ENCODE peak calls at places on chromosomes 5 and 9, in nine cellular contexts. Q, E, H, G, R, W, U, X and M are unnamed samples.

GRCh38 chr5:33854733-33855151 is 37.0 kb downstream of the ADAMTS12 start:
- DNase-seq in W (no peak), G (peak), X (no peak), E (peak), H (no peak), R (peak), U (peak), Q (no peak), M (no peak)

GRCh38 chr5:72465601-72466563 is 41.3 kb downstream of the ZNF366 start:
- DNase-seq in Q (no peak), H (peak), U (no peak), X (no peak), G (peak), E (peak), W (no peak), R (no peak), M (peak)

GRCh38 chr5:32581010-32581785 is 4.2 kb upstream of the SUB1 start:
- DNase-seq in H (no peak), W (no peak), U (no peak), R (no peak), Q (no peak), G (no peak), X (no peak), E (no peak), M (no peak)

GRCh38 chr9:81847181-81847915 is 80.9 kb upstream of the SPATA31D4 start:
- DNase-seq in Q (no peak), R (no peak), G (no peak), U (no peak), X (no peak), H (no peak), E (no peak), W (no peak), M (no peak)

GRCh38 chr9:97386265-97386633 is 25.6 kb upstream of the TDRD7 start:
- DNase-seq in U (no peak), G (no peak), Q (no peak), W (no peak), R (peak), H (no peak), E (no peak), X (no peak), M (peak)

GRCh38 chr5:1294839-1295649 is at the start of gene TERT:
- DNase-seq in Q (peak), R (no peak), X (no peak), E (no peak), W (peak), G (no peak), H (peak), U (no peak), M (peak)

GRCh38 chr5:58136416-58136815 is 323.5 kb downstream of the PLK2 start:
- DNase-seq in E (no peak), Q (no peak), W (no peak), H (no peak), X (no peak), U (no peak), R (no peak), G (no peak), M (no peak)

GRCh38 chr5:88254320-88254719 is 14.3 kb downstream of the TMEM161B start:
- DNase-seq in U (no peak), W (no peak), Q (no peak), G (no peak), E (no peak), X (no peak), H (no peak), R (no peak), M (no peak)

GRCh38 chr5:56190500-56190899 is 42.6 kb downstream of the ANKRD55 start:
- DNase-seq in Q (no peak), H (no peak), R (no peak), W (peak), E (peak), U (peak), G (peak), X (peak), M (no peak)

GRCh38 chr5:171639966-171640365 is 145.7 kb upstream of the SMIM23 start:
- DNase-seq in Q (no peak), R (no peak), X (no peak), H (no peak), W (no peak), E (peak), U (no peak), G (no peak), M (no peak)

GRCh38 chr5:139565411-139566305 is 4.5 kb downstream of the UBE2D2 start:
- DNase-seq in H (peak), Q (no peak), R (no peak), W (peak), U (peak), X (no peak), E (no peak), G (no peak), M (peak)

GRCh38 chr5:98656106-98656795 is 117.2 kb upstream of the RGMB start:
- DNase-seq in G (no peak), W (no peak), Q (no peak), U (no peak), X (no peak), E (peak), R (no peak), H (no peak), M (no peak)

GRCh38 chr9:34253460-34253837 is 74.6 kb downstream of the UBAP1 start:
- DNase-seq in Q (no peak), U (peak), H (no peak), G (peak), R (no peak), W (no peak), E (peak), X (peak), M (no peak)

GRCh38 chr9:5479994-5480694 is 29.8 kb downstream of the CD274 start:
- DNase-seq in G (no peak), E (no peak), X (no peak), H (peak), R (no peak), W (no peak), Q (no peak), U (no peak), M (peak)

GRCh38 chr5:59540366-59540765 is 353.2 kb downstream of the PDE4D start:
- DNase-seq in G (no peak), E (no peak), R (no peak), W (no peak), H (no peak), U (no peak), Q (no peak), X (no peak), M (no peak)

GRCh38 chr5:38515648-38516047 is 40.8 kb downstream of the LIFR start:
- DNase-seq in W (no peak), X (no peak), R (peak), E (peak), U (no peak), H (no peak), G (no peak), Q (no peak), M (no peak)

GRCh38 chr5:78537821-78538220 is 110.8 kb downstream of the LHFPL2 start:
- DNase-seq in U (no peak), G (no peak), X (no peak), R (peak), W (no peak), H (peak), E (peak), Q (peak), M (peak)

GRCh38 chr9:98228392-98229089 is 26.9 kb downstream of the TBC1D2 start:
- DNase-seq in U (no peak), R (peak), H (no peak), X (no peak), E (no peak), G (no peak), Q (no peak), W (no peak), M (no peak)

GRCh38 chr5:43016217-43016779 is 23.8 kb downstream of the ANXA2R start:
- DNase-seq in E (no peak), U (no peak), Q (no peak), X (no peak), W (no peak), R (no peak), G (no peak), H (no peak), M (no peak)

GRCh38 chr5:84274585-84275468 is 109.9 kb downstream of the EDIL3 start:
- DNase-seq in X (peak), E (peak), W (no peak), H (peak), G (no peak), Q (peak), R (peak), U (peak), M (peak)

GRCh38 chr9:133534346-133535284 is at the start of gene ADAMTSL2:
- DNase-seq in U (peak), R (peak), Q (peak), H (peak), X (peak), W (peak), E (no peak), G (no peak), M (peak)

GRCh38 chr5:544675-545330 is 20.6 kb upstream of the SLC9A3 start:
- DNase-seq in H (no peak), G (no peak), Q (no peak), R (no peak), E (no peak), U (no peak), X (peak), W (no peak), M (no peak)

GRCh38 chr9:100440071-100440470 is 13.1 kb downstream of the MSANTD3 start:
- DNase-seq in H (no peak), Q (no peak), X (no peak), E (peak), G (no peak), W (no peak), U (no peak), R (no peak), M (no peak)

GRCh38 chr5:113050606-113051391 is 74.2 kb downstream of the DCP2 start:
- DNase-seq in X (no peak), Q (no peak), W (no peak), U (peak), H (no peak), E (peak), R (no peak), G (peak), M (no peak)

GRCh38 chr5:173839117-173839713 is 48.9 kb upstream of the CPEB4 start:
- DNase-seq in E (no peak), W (no peak), R (no peak), G (no peak), H (no peak), U (peak), X (no peak), Q (no peak), M (no peak)

GRCh38 chr5:39185761-39186160 is 33.6 kb downstream of the FYB1 start:
- DNase-seq in W (no peak), R (no peak), U (no peak), G (no peak), E (no peak), Q (no peak), X (no peak), H (no peak), M (no peak)

GRCh38 chr5:6708814-6709213 is 4.4 kb upstream of the TENT4A start:
- DNase-seq in G (no peak), R (no peak), X (peak), H (no peak), Q (no peak), W (no peak), E (no peak), U (no peak), M (no peak)

GRCh38 chr5:142845402-142845901 is 75.3 kb downstream of the ARHGAP26 start:
- DNase-seq in Q (no peak), G (no peak), X (peak), U (peak), R (no peak), E (no peak), W (no peak), H (no peak), M (no peak)

GRCh38 chr9:113853333-113853732 is 22.8 kb upstream of the ZNF618 start:
- DNase-seq in G (no peak), W (no peak), U (no peak), E (no peak), X (no peak), H (no peak), Q (peak), R (peak), M (no peak)

GRCh38 chr5:133287500-133287899 is 235.7 kb downstream of the HSPA4 start:
- DNase-seq in R (peak), U (peak), Q (no peak), W (peak), E (peak), X (no peak), G (no peak), H (peak), M (peak)
- TF ChIP-seq CTCF in R (peak), U (peak), Q (no peak), W (peak), E (peak), X (peak), G (peak), H (peak), M (peak)

GRCh38 chr9:136975624-136976023 is 1.7 kb upstream of the PTGDS start:
- DNase-seq in E (no peak), W (no peak), Q (peak), U (no peak), X (peak), G (no peak), R (peak), H (no peak), M (peak)
- TF ChIP-seq CTCF in E (peak), W (peak), Q (peak), U (peak), X (peak), G (no peak), R (peak), H (peak), M (peak)

GRCh38 chr5:128536229-128536860 is 1.7 kb downstream of the FBN2 start:
- DNase-seq in H (no peak), X (peak), E (peak), G (no peak), W (no peak), U (no peak), Q (peak), R (no peak), M (no peak)

GRCh38 chr5:128537999-128538248 is at the start of gene FBN2:
- DNase-seq in U (no peak), E (no peak), W (no peak), R (no peak), H (peak), G (no peak), Q (no peak), X (no peak), M (no peak)

GRCh38 chr5:128537306-128537998 is 593 bp downstream of the FBN2 start:
- DNase-seq in R (no peak), X (peak), G (peak), U (peak), W (no peak), Q (peak), H (peak), E (peak), M (peak)

GRCh38 chr5:128538249-128539037 is 398 bp upstream of the FBN2 start:
- DNase-seq in W (no peak), G (peak), R (no peak), E (peak), X (peak), Q (peak), U (peak), H (peak), M (peak)

DNA sequence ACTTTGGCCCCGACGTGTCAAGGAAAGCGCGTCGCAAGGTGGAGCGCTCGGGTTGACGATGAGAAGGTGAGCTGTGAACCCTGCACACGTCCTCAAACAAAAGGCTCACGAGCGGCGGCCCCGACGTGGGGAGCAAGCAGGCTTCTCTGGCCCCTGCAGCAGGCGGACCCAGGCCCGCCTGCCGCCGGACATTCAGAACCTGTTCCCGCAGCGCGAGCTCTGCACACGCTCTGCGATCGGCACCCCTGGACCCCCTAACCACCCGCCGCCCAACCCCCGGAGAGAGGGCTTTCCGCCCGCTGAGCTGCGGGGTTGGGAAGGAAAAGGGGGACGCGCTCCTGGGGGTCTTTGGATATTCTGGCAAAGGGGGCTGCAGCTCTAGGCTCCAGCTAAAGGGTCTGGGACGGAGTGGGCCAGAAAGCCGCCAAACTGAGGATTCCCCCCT is 1.2 kb downstream of the FBN2 start:
- DNase-seq in E (no peak), X (no peak), U (no peak), G (no peak), Q (peak), R (no peak), H (no peak), W (no peak), M (no peak)
- TF ChIP-seq CTCF in E (peak), X (no peak), U (no peak), G (peak), Q (no peak), R (no peak), H (no peak), W (no peak), M (no peak)

GRCh38 chr5:62362701-62363100 is 41.0 kb downstream of the DIMT1 start:
- DNase-seq in X (no peak), R (no peak), Q (no peak), W (no peak), E (no peak), G (no peak), U (no peak), H (no peak), M (no peak)
- TF ChIP-seq CTCF in X (no peak), R (no peak), Q (no peak), W (no peak), E (no peak), G (no peak), U (no peak), H (no peak), M (no peak)

DNA sequence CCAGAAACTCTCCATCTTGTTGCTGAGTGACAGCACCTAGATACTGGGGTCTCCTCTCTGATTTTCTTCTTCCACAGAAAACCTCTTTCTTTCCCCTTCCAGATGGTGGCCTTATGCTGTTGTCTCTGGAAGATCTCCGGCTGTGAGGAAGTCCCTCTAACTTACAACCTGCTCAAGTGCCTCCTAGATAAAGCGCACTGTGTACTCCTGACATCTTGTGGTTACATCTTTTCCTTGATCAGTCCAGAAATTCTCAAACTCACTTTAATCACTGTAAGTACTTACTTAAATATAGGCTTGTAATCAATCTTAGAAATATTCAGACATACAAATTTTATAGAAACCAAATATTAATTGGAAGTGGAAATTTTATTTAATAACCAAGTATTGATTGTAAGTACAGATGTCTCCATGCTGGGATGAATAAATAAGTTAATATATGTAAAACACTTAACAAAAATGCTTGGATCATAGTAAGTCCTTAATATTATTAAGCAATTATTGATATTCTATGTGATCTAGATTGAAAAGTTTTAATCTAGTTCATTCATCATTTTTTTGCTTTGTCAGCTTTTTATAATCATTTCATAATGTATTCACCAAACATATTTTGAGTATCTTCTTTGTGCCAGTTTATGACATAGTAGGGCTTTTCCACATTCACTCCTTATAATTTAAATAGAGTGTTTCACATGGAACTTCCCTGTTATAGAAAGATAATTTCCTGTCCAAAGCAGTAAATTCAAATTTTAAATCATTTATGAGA is 1381.4 kb upstream of the CDH6 start:
- DNase-seq in E (no peak), W (no peak), R (peak), X (no peak), G (no peak), H (no peak), Q (no peak), U (no peak), M (no peak)
- TF ChIP-seq CTCF in E (no peak), W (no peak), R (peak), X (no peak), G (no peak), H (no peak), Q (no peak), U (no peak), M (no peak)

DNA sequence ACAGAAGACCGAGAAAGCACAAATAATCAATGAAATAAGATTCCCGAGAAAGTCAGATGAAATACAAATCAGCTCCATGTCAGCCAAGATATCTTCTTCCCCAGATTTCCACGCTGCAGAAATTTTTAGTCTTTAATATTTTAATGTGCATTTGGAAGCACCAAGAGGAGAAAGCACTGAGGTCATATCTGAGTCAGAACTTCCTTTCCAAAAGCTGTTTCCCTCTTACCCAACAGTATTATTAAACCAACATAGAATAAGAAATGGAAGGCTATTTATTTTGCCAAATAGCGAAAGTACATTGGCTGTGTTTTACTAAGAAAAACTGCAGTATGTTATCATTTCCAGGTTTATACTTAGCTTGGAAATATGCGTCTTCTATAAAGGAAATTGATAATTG is 772.1 kb upstream of the CDH9 start:
- DNase-seq in G (no peak), E (peak), H (no peak), W (no peak), R (no peak), Q (no peak), U (no peak), X (no peak), M (no peak)
- TF ChIP-seq CTCF in G (no peak), E (no peak), H (no peak), W (no peak), R (no peak), Q (no peak), U (no peak), X (no peak), M (no peak)

DNA sequence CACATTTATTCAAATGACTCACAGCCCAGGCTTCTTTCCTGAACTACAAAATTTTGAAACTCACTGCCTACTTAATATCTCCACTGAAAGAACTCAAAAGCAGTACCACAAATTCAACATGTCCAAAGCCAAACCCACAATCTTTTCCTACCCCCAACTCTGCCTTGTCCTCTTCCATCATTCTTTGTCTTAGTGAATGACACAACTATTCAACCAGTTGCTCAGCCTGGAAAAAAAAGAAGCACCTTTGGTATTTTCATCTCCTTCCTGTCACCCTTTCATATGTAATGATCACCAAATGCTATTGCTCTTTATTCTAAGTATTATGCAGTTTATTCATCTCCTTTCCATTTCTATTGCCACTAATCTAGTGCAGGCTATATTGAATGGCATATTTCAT is 216.3 kb downstream of the TMEM232 start:
- DNase-seq in R (no peak), W (no peak), Q (no peak), U (no peak), G (no peak), X (no peak), E (no peak), H (no peak), M (no peak)
- TF ChIP-seq CTCF in R (no peak), W (no peak), Q (no peak), U (no peak), G (no peak), X (no peak), E (no peak), H (no peak), M (no peak)

GRCh38 chr5:122492675-122493074 is 180.6 kb downstream of the SNCAIP start:
- DNase-seq in U (no peak), R (no peak), W (no peak), Q (no peak), X (no peak), G (no peak), H (no peak), E (peak), M (peak)
- TF ChIP-seq CTCF in U (no peak), R (peak), W (no peak), Q (no peak), X (peak), G (peak), H (peak), E (peak), M (no peak)